ENCODE peak calls at places on chromosomes 12 and 14, in six cellular contexts. B, P, W, C, A and T are unnamed samples.

GRCh38 chr14:42556551-42556950 is 949.9 kb downstream of the LRFN5 start:
- DNase-seq in B (no peak), P (no peak), W (no peak), C (no peak), A (no peak), T (no peak)

GRCh38 chr14:103217538-103217937 is 94.3 kb downstream of the TNFAIP2 start:
- DNase-seq in B (no peak), P (no peak), W (no peak), C (no peak), A (no peak), T (no peak)

GRCh38 chr14:103803661-103804060 is 43.7 kb downstream of the PPP1R13B start:
- DNase-seq in B (no peak), P (no peak), W (no peak), C (no peak), A (no peak), T (no peak)

GRCh38 chr14:34355584-34356266 is 106.3 kb downstream of the SPTSSA start:
- DNase-seq in B (no peak), P (no peak), W (no peak), C (peak; percentile 64), A (peak; percentile 25), T (no peak)

GRCh38 chr14:102027951-102028350 is 58.9 kb downstream of the HSP90AA1 start:
- DNase-seq in B (no peak), P (no peak), W (no peak), C (no peak), A (no peak), T (no peak)

GRCh38 chr14:72630374-72630773 is 263.5 kb downstream of the DPF3 start:
- DNase-seq in B (no peak), P (no peak), W (no peak), C (no peak), A (no peak), T (no peak)

GRCh38 chr12:70549340-70550179 is 87.7 kb downstream of the PTPRB start:
- DNase-seq in B (no peak), P (no peak), W (no peak), C (no peak), A (no peak), T (no peak)

GRCh38 chr14:23639048-23639890 is 3.1 kb downstream of the DHRS2 start:
- DNase-seq in B (no peak), P (no peak), W (no peak), C (peak; percentile 15), A (no peak), T (peak; percentile 72)

GRCh38 chr14:30138517-30138916 is 210.9 kb upstream of the PRKD1 start:
- DNase-seq in B (no peak), P (no peak), W (no peak), C (no peak), A (no peak), T (no peak)

GRCh38 chr12:3049596-3050314 is 27.4 kb upstream of the TSPAN9 start:
- DNase-seq in B (no peak), P (no peak), W (no peak), C (no peak), A (no peak), T (no peak)

GRCh38 chr12:103326190-103326589 is 169.6 kb downstream of the C12orf42 start:
- DNase-seq in B (peak; percentile 4), P (no peak), W (no peak), C (no peak), A (no peak), T (no peak)

GRCh38 chr12:118299791-118300460 is 72.8 kb downstream of the TAOK3 start:
- DNase-seq in B (no peak), P (no peak), W (no peak), C (no peak), A (no peak), T (no peak)

GRCh38 chr14:79395061-79395460 is 816.2 kb downstream of the DIO2 start:
- DNase-seq in B (no peak), P (no peak), W (no peak), C (no peak), A (no peak), T (no peak)

GRCh38 chr12:19507823-19508222 is 68.5 kb downstream of the AEBP2 start:
- DNase-seq in B (no peak), P (no peak), W (no peak), C (no peak), A (no peak), T (no peak)

GRCh38 chr12:72276212-72276865 is 4.2 kb downstream of the TRHDE start:
- DNase-seq in B (no peak), P (no peak), W (no peak), C (no peak), A (no peak), T (no peak)

GRCh38 chr12:26790645-26790994 is 42.4 kb downstream of the ITPR2 start:
- DNase-seq in B (no peak), P (no peak), W (no peak), C (no peak), A (no peak), T (peak; percentile 33)

GRCh38 chr12:8033153-8034044 is 883 bp downstream of the FOXJ2 start:
- DNase-seq in B (peak; percentile 35), P (peak; percentile 82), W (no peak), C (peak; percentile 49), A (peak; percentile 71), T (peak; percentile 75)

GRCh38 chr12:116302200-116303075 is 24.9 kb upstream of the MED13L start:
- DNase-seq in B (peak; percentile 14), P (no peak), W (no peak), C (no peak), A (no peak), T (no peak)

GRCh38 chr12:54216580-54217308 is 28.0 kb upstream of the SMUG1 start:
- DNase-seq in B (peak; percentile 84), P (peak; percentile 76), W (peak; percentile 67), C (peak; percentile 52), A (peak; percentile 77), T (peak; percentile 81)

GRCh38 chr14:63438065-63438757 is 105.0 kb downstream of the PPP2R5E start:
- DNase-seq in B (no peak), P (peak; percentile 67), W (peak; percentile 13), C (peak; percentile 89), A (peak; percentile 68), T (no peak)

GRCh38 chr12:4270670-4271432 is 2.7 kb upstream of the CCND2 start:
- DNase-seq in B (peak; percentile 62), P (no peak), W (no peak), C (peak; percentile 46), A (peak; percentile 72), T (peak; percentile 87)

GRCh38 chr12:94100254-94100653 is 48.1 kb upstream of the PLXNC1 start:
- DNase-seq in B (no peak), P (no peak), W (peak; percentile 67), C (no peak), A (no peak), T (no peak)

DNA sequence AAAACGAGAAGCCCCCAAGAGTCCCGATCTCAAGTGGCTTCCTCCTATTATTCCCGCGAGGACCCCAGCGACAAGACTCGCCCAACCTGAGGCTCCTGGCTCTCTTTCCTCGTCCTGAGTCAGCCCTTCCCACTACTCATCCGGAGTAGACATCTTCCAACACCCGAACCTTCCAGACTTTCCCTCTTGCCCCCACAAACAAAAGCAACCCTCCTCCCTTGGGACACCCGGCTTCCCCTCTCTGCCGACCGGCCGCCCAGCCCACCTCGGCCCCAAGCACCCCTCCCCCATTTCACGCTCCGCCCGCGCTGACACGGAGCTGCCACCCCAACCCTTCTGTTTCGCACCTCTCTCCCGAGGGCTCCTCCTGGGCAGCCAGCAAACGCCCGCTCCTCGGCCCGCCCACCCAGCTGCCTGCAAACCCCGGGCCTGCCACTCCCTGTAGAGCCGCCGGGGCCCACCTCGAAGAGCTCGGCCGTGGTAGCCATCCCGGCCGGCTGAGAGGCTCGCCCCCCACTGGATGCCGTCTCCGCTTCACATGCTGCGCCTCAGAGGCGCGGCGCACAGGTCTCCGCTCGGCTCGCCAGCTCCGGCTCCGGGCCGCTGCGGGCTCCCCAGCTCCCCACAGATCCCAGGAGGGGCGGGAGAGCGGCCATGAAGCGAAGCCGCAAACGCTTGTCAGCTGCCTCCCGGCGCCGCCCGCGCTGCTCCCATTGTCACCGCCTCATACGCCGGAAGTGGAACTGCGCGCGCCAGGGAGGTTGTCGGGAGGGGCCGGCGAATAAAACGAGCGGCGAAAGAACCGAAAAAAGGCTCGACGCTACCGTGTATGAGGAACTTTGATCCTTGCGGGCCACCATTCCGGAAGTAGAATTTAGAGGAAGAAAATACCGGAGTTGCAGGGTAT is at the start of the genes AP5M1 and EXOC5:
- DNase-seq in B (peak; percentile 94), P (peak; percentile 87), W (no peak), C (peak; percentile 84), A (peak; percentile 95), T (peak; percentile 97)
- H3K4me1 ChIP-seq in B (peaks cover 2% of the 10 kb centered on the region), P (peaks cover 4% of the 10 kb centered on the region), W (peaks cover 10% of the 10 kb centered on the region), C (no peaks in the 10 kb centered on the region), A (peaks cover 60% of the 10 kb centered on the region), T (peaks cover 30% of the 10 kb centered on the region)

GRCh38 chr14:64733321-64733720 is 29.1 kb downstream of the PLEKHG3 start:
- DNase-seq in B (no peak), P (peak; percentile 10), W (no peak), C (no peak), A (no peak), T (no peak)

GRCh38 chr14:64736271-64737131 is 32.3 kb downstream of the PLEKHG3 start:
- DNase-seq in B (no peak), P (peak; percentile 21), W (no peak), C (peak; percentile 51), A (no peak), T (peak; percentile 38)

GRCh38 chr14:64733899-64734298 is 29.7 kb downstream of the PLEKHG3 start:
- DNase-seq in B (no peak), P (peak; percentile 4), W (no peak), C (no peak), A (no peak), T (no peak)

GRCh38 chr14:64732536-64733120 is 28.4 kb downstream of the PLEKHG3 start:
- DNase-seq in B (no peak), P (peak; percentile 13), W (no peak), C (no peak), A (no peak), T (peak; percentile 49)

DNA sequence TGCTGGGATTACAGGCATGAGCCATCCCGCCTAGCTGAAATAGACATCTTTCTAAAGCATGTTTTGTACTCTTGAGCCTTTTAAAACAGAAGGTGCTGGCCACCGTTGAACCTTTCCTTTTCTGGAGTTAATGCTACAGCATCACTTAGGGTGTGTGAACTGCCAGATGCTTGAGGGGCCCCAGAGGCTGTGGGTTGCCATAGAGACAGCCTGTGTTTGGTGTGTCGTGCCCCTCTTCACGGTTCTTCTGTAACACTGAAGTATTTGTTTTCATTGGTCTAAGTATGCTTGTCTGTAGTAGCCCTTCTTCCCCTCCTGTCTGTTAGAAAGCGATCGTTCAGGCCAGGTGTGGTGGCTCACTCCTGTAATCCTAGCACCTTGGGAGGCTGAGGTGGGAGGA is 30.8 kb downstream of the PLEKHG3 start:
- DNase-seq in B (no peak), P (peak; percentile 6), W (no peak), C (no peak), A (no peak), T (no peak)
- H3K36me3 ChIP-seq in B (peaks cover 61% of the 10 kb centered on the region), P (no peaks in the 10 kb centered on the region), W (no peaks in the 10 kb centered on the region), C (no peaks in the 10 kb centered on the region), A (peaks cover 11% of the 10 kb centered on the region), T (peaks cover 6% of the 10 kb centered on the region)

GRCh38 chr12:89349814-89350213 is 2.5 kb downstream of the DUSP6 start:
- DNase-seq in B (no peak), P (no peak), W (no peak), C (peak; percentile 43), A (peak; percentile 64), T (no peak)
- H3K4me1 ChIP-seq in B (peaks cover 42% of the 10 kb centered on the region), P (peaks cover 3% of the 10 kb centered on the region), W (peaks cover 30% of the 10 kb centered on the region), C (peaks cover 10% of the 10 kb centered on the region), A (peaks cover 54% of the 10 kb centered on the region), T (peaks cover 41% of the 10 kb centered on the region)

DNA sequence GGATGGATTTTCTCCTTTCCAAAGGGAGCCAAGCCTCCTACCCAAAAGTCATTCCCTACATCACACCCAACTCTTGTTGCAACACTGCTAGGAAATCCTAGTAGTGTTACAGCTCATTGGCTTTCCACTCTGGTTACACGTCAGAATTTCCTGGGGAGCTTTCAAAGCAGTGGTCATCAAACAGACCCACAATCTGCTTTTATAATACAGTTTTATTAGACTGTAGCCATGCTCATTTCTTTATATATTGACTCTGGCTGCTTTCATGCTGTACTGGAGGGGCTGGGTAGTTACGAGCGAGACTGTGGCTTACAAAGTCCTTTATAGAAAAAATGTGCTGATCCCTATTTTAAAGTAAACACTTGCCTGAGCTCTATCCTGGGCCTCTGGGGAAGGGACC is 34.3 kb downstream of the ZFYVE26 start:
- DNase-seq in B (no peak), P (no peak), W (no peak), C (no peak), A (no peak), T (no peak)
- H3K36me3 ChIP-seq in B (peaks cover 41% of the 10 kb centered on the region), P (no peaks in the 10 kb centered on the region), W (no peaks in the 10 kb centered on the region), C (peaks cover 23% of the 10 kb centered on the region), A (peaks cover 76% of the 10 kb centered on the region), T (peaks cover 77% of the 10 kb centered on the region)